ENCODE peak calls at places on chromosomes 4 and X, in four cellular contexts. D, H, G and X are unnamed samples.
A peak's percentile ranks its signal among the peaks of the same experiment; 100 is the strongest.

GRCh38 chr4:42515156-42515884 is 118.0 kb downstream of the SHISA3 start:
- DNase-seq in D (peak; percentile 41), G (no peak), H (no peak), X (no peak)

GRCh38 chr4:120056249-120056648 is 10.4 kb downstream of the MAD2L1 start:
- DNase-seq in H (no peak), D (peak; percentile 75), G (no peak), X (no peak)

GRCh38 chr4:87240341-87240740 is 19.9 kb upstream of the KLHL8 start:
- DNase-seq in D (no peak), H (peak; percentile 35), G (no peak), X (no peak)

GRCh38 chr4:57043304-57044251 is 64.9 kb downstream of the POLR2B start:
- DNase-seq in D (no peak), H (no peak), G (no peak), X (no peak)

GRCh38 chr4:40395908-40396806 is 61.0 kb downstream of the CHRNA9 start:
- DNase-seq in D (peak; percentile 60), H (peak; percentile 94), G (peak; percentile 43), X (no peak)

GRCh38 chr4:8533274-8533865 is 46.8 kb upstream of the GPR78 start:
- DNase-seq in D (no peak), G (no peak), H (no peak), X (no peak)

GRCh38 chr4:85243857-85244256 is 231.1 kb upstream of the ARHGAP24 start:
- DNase-seq in D (no peak), H (no peak), G (no peak), X (no peak)

GRCh38 chr4:22534374-22534773 is 18.5 kb upstream of the ADGRA3 start:
- DNase-seq in H (no peak), G (no peak), D (no peak), X (no peak)

DNA sequence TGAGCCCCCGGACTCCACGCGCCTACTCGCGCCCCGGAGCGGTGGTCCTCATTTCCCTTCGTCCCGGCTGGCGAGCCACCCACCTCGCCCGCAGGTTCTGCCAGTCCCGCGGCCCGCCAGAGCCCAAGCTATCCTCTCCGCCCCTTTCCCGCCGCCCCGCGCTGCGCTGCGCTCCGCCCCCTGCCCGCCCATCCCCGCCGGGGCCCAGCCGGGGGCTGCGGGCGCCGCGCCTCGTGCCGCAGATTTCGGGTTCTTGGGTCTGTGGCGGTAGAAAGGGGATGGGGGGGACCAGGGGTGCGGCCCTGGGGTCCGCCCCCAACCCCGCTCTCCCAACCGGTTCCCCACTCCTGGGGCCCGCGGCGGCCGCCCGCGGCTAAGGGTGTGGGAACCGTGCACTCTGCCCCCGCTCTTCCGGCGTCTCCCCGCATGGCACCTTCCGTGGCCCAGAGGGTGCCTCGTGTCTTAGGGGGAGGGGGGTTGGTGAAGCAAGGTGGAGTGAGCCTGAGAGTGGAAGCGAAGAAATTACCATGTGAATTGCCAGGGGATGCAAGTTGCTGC is 650.8 kb upstream of the DIPK2B start:
- DNase-seq in D (no peak), H (peak; percentile 64), G (no peak), X (peak; percentile 52)
- H3K27ac ChIP-seq in D (peak overlapping the region; percentile 37), H (peak overlapping the region; percentile 92), G (no peak overlapping the region), X (peak overlapping the region; percentile 91)

GRCh38 chr4:159238631-159239030 is 135.8 kb downstream of the RAPGEF2 start:
- DNase-seq in H (no peak), G (no peak), D (no peak), X (no peak)
- H3K4me2 ChIP-seq in H (no peak overlapping the region), G (no peak overlapping the region), D (no peak overlapping the region), X (no peak overlapping the region)

GRCh38 chr4:139315221-139315675 is 13.0 kb upstream of the NDUFC1 start:
- DNase-seq in D (no peak), H (no peak), G (no peak), X (no peak)
- H3K27ac ChIP-seq in D (no peak overlapping the region), H (no peak overlapping the region), G (no peak overlapping the region), X (no peak overlapping the region)

GRCh38 chr4:1716065-1716945 is 4.2 kb upstream of the SLBP start:
- DNase-seq in G (no peak), H (no peak), D (no peak), X (no peak)
- H3K4me2 ChIP-seq in G (no peak overlapping the region), H (no peak overlapping the region), D (no peak overlapping the region), X (no peak overlapping the region)

DNA sequence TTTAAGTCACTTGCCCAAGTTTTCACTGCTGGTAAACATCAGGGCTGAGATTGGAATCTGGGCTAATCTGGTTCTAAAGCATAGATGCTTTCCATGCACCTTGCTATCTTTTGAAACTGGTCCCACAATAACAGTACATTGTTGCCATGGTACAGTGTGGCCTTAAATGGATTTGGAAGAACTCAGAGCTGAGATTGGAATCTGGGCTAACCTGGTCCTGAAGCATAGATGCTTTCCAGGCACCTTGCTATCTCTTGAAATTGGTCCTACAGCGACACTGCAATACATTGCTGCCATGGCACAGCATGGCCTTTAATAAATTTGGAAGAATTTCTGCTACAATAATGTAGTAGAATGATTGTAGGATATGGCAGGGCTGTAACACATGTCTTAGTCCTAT is 28.6 kb downstream of the DAPP1 start:
- DNase-seq in H (no peak), D (no peak), G (no peak), X (no peak)
- H3K27ac ChIP-seq in H (no peak overlapping the region), D (no peak overlapping the region), G (no peak overlapping the region), X (no peak overlapping the region)